ENCODE peak calls at places on chromosomes 6 and 20, in four cellular contexts. One of them, this sample, is unnamed.

GRCh38 chr20:41142914-41143313 is 5.6 kb downstream of the PLCG1 start:
- DNase-seq in left ventricle myocardium inferior: no peak
- DNase-seq in fibroblast of lung: no peak
- DNase-seq in glutamatergic neuron: no peak
- DNase-seq in this sample: no peak

GRCh38 chr20:8749986-8750385 is 318.9 kb upstream of the PLCB4 start:
- DNase-seq in left ventricle myocardium inferior: no peak
- DNase-seq in fibroblast of lung: peak; percentile 73
- DNase-seq in glutamatergic neuron: no peak
- DNase-seq in this sample: no peak

GRCh38 chr6:41072836-41073202 is at the start of gene NFYA:
- DNase-seq in left ventricle myocardium inferior: no peak
- DNase-seq in fibroblast of lung: peak; percentile 100
- DNase-seq in glutamatergic neuron: peak; percentile 99
- DNase-seq in this sample: no peak

GRCh38 chr6:111874030-111874425 is 776 bp upstream of the FYN start:
- DNase-seq in left ventricle myocardium inferior: no peak
- DNase-seq in fibroblast of lung: no peak
- DNase-seq in glutamatergic neuron: no peak
- DNase-seq in this sample: no peak

GRCh38 chr6:13454286-13455221 is 32.8 kb downstream of the GFOD1 start:
- DNase-seq in left ventricle myocardium inferior: peak; percentile 46
- DNase-seq in fibroblast of lung: peak; percentile 81
- DNase-seq in glutamatergic neuron: no peak
- DNase-seq in this sample: no peak

GRCh38 chr6:168641455-168641854 is 200.5 kb downstream of the SMOC2 start:
- DNase-seq in left ventricle myocardium inferior: no peak
- DNase-seq in fibroblast of lung: no peak
- DNase-seq in glutamatergic neuron: no peak
- DNase-seq in this sample: no peak

GRCh38 chr6:98308564-98308963 is 525.8 kb upstream of the POU3F2 start:
- DNase-seq in left ventricle myocardium inferior: no peak
- DNase-seq in fibroblast of lung: no peak
- DNase-seq in glutamatergic neuron: no peak
- DNase-seq in this sample: no peak

GRCh38 chr6:11675610-11676009 is 103.0 kb downstream of the ADTRP start:
- DNase-seq in left ventricle myocardium inferior: no peak
- DNase-seq in fibroblast of lung: no peak
- DNase-seq in glutamatergic neuron: no peak
- DNase-seq in this sample: no peak

GRCh38 chr6:38180586-38180985 is 361.1 kb downstream of the ZFAND3 start:
- DNase-seq in left ventricle myocardium inferior: no peak
- DNase-seq in fibroblast of lung: no peak
- DNase-seq in glutamatergic neuron: no peak
- DNase-seq in this sample: no peak

GRCh38 chr6:79719248-79719975 is 88.3 kb downstream of the SH3BGRL2 start:
- DNase-seq in left ventricle myocardium inferior: no peak
- DNase-seq in fibroblast of lung: peak; percentile 56
- DNase-seq in glutamatergic neuron: no peak
- DNase-seq in this sample: no peak

GRCh38 chr6:170231496-170232185 is 59.2 kb downstream of the DLL1 start:
- DNase-seq in left ventricle myocardium inferior: peak; percentile 9
- DNase-seq in fibroblast of lung: no peak
- DNase-seq in glutamatergic neuron: no peak
- DNase-seq in this sample: no peak

GRCh38 chr6:17015551-17016381 is 86.1 kb upstream of the STMND1 start:
- DNase-seq in left ventricle myocardium inferior: peak; percentile 29
- DNase-seq in fibroblast of lung: no peak
- DNase-seq in glutamatergic neuron: peak; percentile 17
- DNase-seq in this sample: no peak

GRCh38 chr20:51712501-51713212 is 55.5 kb downstream of the ATP9A start:
- DNase-seq in left ventricle myocardium inferior: no peak
- DNase-seq in fibroblast of lung: peak; percentile 51
- DNase-seq in glutamatergic neuron: peak; percentile 36
- DNase-seq in this sample: no peak

GRCh38 chr20:19621072-19621471 is 137.0 kb upstream of the RIN2 start:
- DNase-seq in left ventricle myocardium inferior: no peak
- DNase-seq in fibroblast of lung: no peak
- DNase-seq in glutamatergic neuron: no peak
- DNase-seq in this sample: no peak

GRCh38 chr6:54262956-54263355 is 45.3 kb upstream of the TINAG start:
- DNase-seq in left ventricle myocardium inferior: no peak
- DNase-seq in fibroblast of lung: no peak
- DNase-seq in glutamatergic neuron: no peak
- DNase-seq in this sample: no peak

GRCh38 chr6:66362888-66363287 is 655.9 kb upstream of the EYS start:
- DNase-seq in left ventricle myocardium inferior: no peak
- DNase-seq in fibroblast of lung: no peak
- DNase-seq in glutamatergic neuron: no peak
- DNase-seq in this sample: no peak

GRCh38 chr6:101266063-101266462 is 127.4 kb upstream of the GRIK2 start:
- DNase-seq in left ventricle myocardium inferior: no peak
- DNase-seq in fibroblast of lung: no peak
- DNase-seq in glutamatergic neuron: no peak
- DNase-seq in this sample: no peak

GRCh38 chr6:108914235-108915022 is 66.2 kb downstream of the ARMC2 start:
- DNase-seq in left ventricle myocardium inferior: no peak
- DNase-seq in fibroblast of lung: peak; percentile 51
- DNase-seq in glutamatergic neuron: no peak
- DNase-seq in this sample: peak; percentile 4

GRCh38 chr6:18823782-18824386 is 436.7 kb downstream of the RNF144B start:
- DNase-seq in left ventricle myocardium inferior: no peak
- DNase-seq in fibroblast of lung: peak; percentile 18
- DNase-seq in glutamatergic neuron: peak; percentile 75
- DNase-seq in this sample: peak; percentile 46
- TF ChIP-seq CTCF in left ventricle myocardium inferior: peak; percentile 29
- TF ChIP-seq CTCF in fibroblast of lung: peak; percentile 26
- TF ChIP-seq CTCF in glutamatergic neuron: peak; percentile 90
- TF ChIP-seq CTCF in this sample: peak; percentile 69

GRCh38 chr6:39451831-39452230 is 129.3 kb upstream of the KCNK16 start:
- DNase-seq in left ventricle myocardium inferior: no peak
- DNase-seq in fibroblast of lung: no peak
- DNase-seq in glutamatergic neuron: no peak
- DNase-seq in this sample: no peak
- TF ChIP-seq CTCF in left ventricle myocardium inferior: peak; percentile 31
- TF ChIP-seq CTCF in fibroblast of lung: peak; percentile 9
- TF ChIP-seq CTCF in glutamatergic neuron: peak; percentile 56
- TF ChIP-seq CTCF in this sample: peak; percentile 58

DNA sequence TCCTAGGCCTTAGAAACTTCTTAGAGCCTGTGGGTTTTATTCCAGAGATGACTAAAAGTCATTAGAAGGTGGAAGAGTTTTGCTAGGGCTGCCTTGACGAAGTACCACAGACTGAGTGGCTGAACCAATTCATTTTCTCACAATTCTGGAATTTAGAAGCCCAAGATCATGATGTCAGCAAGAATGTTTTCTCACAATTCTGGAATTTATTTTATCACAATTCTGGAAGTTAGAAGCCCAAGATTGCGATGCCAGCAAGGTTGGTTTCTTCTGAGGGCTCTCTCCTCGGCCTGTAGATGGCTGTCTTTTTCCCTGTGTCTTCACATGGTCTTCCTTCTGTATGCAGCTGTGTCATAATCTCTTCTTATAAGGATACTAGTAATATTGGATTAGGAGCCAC is 672.9 kb upstream of the MARCKS start:
- DNase-seq in left ventricle myocardium inferior: no peak
- DNase-seq in fibroblast of lung: peak; percentile 43
- DNase-seq in glutamatergic neuron: no peak
- DNase-seq in this sample: no peak
- TF ChIP-seq CTCF in left ventricle myocardium inferior: no peak
- TF ChIP-seq CTCF in fibroblast of lung: no peak
- TF ChIP-seq CTCF in glutamatergic neuron: no peak
- TF ChIP-seq CTCF in this sample: no peak

DNA sequence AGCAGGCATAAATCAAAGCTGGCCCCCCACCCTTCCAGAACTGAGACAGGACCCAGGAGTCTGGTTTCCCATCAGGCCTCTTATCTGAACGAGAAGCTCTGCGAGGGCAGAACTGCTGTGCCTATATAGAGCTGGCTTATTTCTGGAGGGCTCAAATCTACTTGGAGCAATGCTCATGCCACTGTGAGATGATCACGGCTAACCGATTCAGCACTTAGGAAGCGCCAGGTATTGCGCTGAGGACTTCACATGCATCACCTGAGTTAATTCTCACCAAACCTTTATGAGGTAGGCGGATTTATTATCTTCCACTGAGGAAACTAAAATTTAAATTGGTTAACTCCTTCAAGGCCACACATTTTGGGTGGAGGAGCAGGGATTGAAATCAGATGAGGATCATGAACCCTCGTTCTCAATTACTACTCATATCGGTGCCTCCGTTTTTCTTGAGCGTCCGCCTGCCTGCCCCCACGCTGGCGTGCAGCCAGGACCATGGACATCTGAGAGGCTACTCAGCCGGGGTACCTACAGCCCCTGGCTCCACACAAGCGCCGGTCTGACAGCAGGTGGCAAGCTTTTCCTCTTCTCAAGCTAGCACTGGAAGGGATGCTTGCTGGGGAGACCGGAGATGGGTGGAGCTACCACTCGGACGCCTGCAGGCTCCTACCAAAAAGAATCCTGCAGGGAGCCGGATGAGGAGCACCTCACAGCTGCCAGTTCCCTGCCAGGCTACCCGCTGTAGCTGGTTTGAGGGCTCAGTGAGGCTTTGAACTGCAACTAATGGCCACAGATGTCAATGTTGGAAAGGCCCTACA is 1.0 kb upstream of the PCIF1 start:
- DNase-seq in left ventricle myocardium inferior: peak; percentile 73
- DNase-seq in fibroblast of lung: peak; percentile 75
- DNase-seq in glutamatergic neuron: peak; percentile 79
- DNase-seq in this sample: peak; percentile 40
- TF ChIP-seq CTCF in left ventricle myocardium inferior: peak; percentile 59
- TF ChIP-seq CTCF in fibroblast of lung: peak; percentile 8
- TF ChIP-seq CTCF in glutamatergic neuron: no peak
- TF ChIP-seq CTCF in this sample: peak; percentile 47

DNA sequence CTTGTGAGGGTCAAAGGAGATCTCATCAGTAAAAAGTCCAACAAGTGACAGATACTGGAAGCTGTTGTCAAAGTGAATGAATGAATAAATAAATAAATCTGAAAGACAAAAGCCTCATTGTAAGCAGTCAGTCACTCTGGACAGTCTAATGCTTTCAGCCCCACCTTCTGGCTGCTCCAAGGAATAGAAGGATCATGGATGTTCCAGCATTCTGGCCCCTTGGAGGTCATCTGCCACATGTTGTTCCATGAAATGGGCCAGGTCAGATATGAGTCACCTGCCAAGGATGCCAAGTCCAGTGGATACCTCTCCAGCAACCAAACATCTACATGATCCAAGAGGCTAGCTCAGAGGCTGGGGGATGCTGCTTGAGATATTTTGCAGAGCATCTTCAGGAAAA is 185.6 kb downstream of the BMP7 start:
- DNase-seq in left ventricle myocardium inferior: no peak
- DNase-seq in fibroblast of lung: no peak
- DNase-seq in glutamatergic neuron: no peak
- DNase-seq in this sample: no peak
- TF ChIP-seq CTCF in left ventricle myocardium inferior: no peak
- TF ChIP-seq CTCF in fibroblast of lung: no peak
- TF ChIP-seq CTCF in glutamatergic neuron: no peak
- TF ChIP-seq CTCF in this sample: peak; percentile 39

GRCh38 chr20:48904566-48905321 is 16.8 kb upstream of the ARFGEF2 start:
- DNase-seq in left ventricle myocardium inferior: peak; percentile 37
- DNase-seq in fibroblast of lung: peak; percentile 75
- DNase-seq in glutamatergic neuron: peak; percentile 70
- DNase-seq in this sample: peak; percentile 76
- TF ChIP-seq CTCF in left ventricle myocardium inferior: peak; percentile 88
- TF ChIP-seq CTCF in fibroblast of lung: peak; percentile 78
- TF ChIP-seq CTCF in glutamatergic neuron: peak; percentile 88
- TF ChIP-seq CTCF in this sample: peak; percentile 88